ENCODE peak calls at places on chromosome 3, in four cellular contexts. O is HCT116, S is transverse colon, N is psoas muscle. Z is an unnamed sample.

GRCh38 chr3:11476814-11477213 is 166.9 kb downstream of the VGLL4 start:
- DNase-seq in O (no peak), S (no peak), N (no peak), Z (no peak)

GRCh38 chr3:96266395-96267187 is 547.8 kb upstream of the EPHA6 start:
- DNase-seq in O (no peak), S (no peak), N (no peak), Z (no peak)

GRCh38 chr3:39137991-39138803 is 15.2 kb downstream of the CSRNP1 start:
- DNase-seq in O (no peak), S (no peak), N (no peak), Z (no peak)

GRCh38 chr3:41900265-41900664 is 61.6 kb downstream of the ULK4 start:
- DNase-seq in O (no peak), S (no peak), N (no peak), Z (no peak)

GRCh38 chr3:99651561-99651960 is 13.2 kb downstream of the COL8A1 start:
- DNase-seq in O (no peak), S (peak; percentile 23), N (no peak), Z (no peak)

GRCh38 chr3:132180337-132180791 is 136.8 kb upstream of the ACP3 start:
- DNase-seq in O (peak; percentile 34), S (no peak), N (no peak), Z (peak; percentile 16)

GRCh38 chr3:195106418-195106906 is 164.5 kb downstream of the XXYLT1 start:
- DNase-seq in O (no peak), S (peak; percentile 65), N (peak; percentile 84), Z (peak; percentile 66)

GRCh38 chr3:133040696-133041523 is 2.7 kb downstream of the TMEM108 start:
- DNase-seq in O (peak; percentile 51), S (peak; percentile 61), N (peak; percentile 81), Z (peak; percentile 23)

GRCh38 chr3:105315157-105315556 is 51.6 kb upstream of the ALCAM start:
- DNase-seq in O (no peak), S (no peak), N (no peak), Z (no peak)

GRCh38 chr3:87167634-87168456 is 59.3 kb upstream of the CHMP2B start:
- DNase-seq in O (peak; percentile 46), S (no peak), N (no peak), Z (peak; percentile 44)

GRCh38 chr3:4977001-4977888 is 2.0 kb upstream of the BHLHE40 start:
- DNase-seq in O (no peak), S (peak; percentile 79), N (peak; percentile 92), Z (peak; percentile 48)

GRCh38 chr3:177228601-177229190 is 31.4 kb upstream of the TBL1XR1 start:
- DNase-seq in O (no peak), S (no peak), N (no peak), Z (no peak)

GRCh38 chr3:154972951-154973350 is 107.2 kb upstream of the MME start:
- DNase-seq in O (no peak), S (no peak), N (no peak), Z (no peak)

GRCh38 chr3:49781415-49782199 is 4.7 kb downstream of the IP6K1 start:
- DNase-seq in O (no peak), S (no peak), N (no peak), Z (no peak)

GRCh38 chr3:127699098-127699945 is 26.6 kb downstream of the ABTB1 start:
- DNase-seq in O (no peak), S (no peak), N (peak; percentile 24), Z (no peak)

GRCh38 chr3:121769246-121769645 is 19.7 kb upstream of the GOLGB1 start:
- DNase-seq in O (no peak), S (no peak), N (no peak), Z (no peak)

GRCh38 chr3:16761576-16761975 is 123.2 kb upstream of the PLCL2 start:
- DNase-seq in O (no peak), S (no peak), N (no peak), Z (no peak)

GRCh38 chr3:112007641-112008040 is 8.9 kb downstream of the TAGLN3 start:
- DNase-seq in O (no peak), S (no peak), N (no peak), Z (no peak)

GRCh38 chr3:56758539-56758981 is 43.2 kb downstream of the ARHGEF3 start:
- DNase-seq in O (peak; percentile 66), S (no peak), N (no peak), Z (peak; percentile 27)

GRCh38 chr3:62371735-62372591 is 1.4 kb downstream of the FEZF2 start:
- DNase-seq in O (no peak), S (no peak), N (peak; percentile 48), Z (no peak)

GRCh38 chr3:98343647-98344507 is 9.8 kb upstream of the OR5K4 start:
- DNase-seq in O (peak; percentile 29), S (peak; percentile 9), N (no peak), Z (no peak)

GRCh38 chr3:151592287-151592686 is 131.4 kb upstream of the IGSF10 start:
- DNase-seq in O (no peak), S (no peak), N (no peak), Z (no peak)

GRCh38 chr3:42802876-42803799 is 1.2 kb downstream of the HIGD1A start:
- DNase-seq in O (no peak), S (no peak), N (no peak), Z (no peak)

GRCh38 chr3:50516048-50516871 is 12.8 kb upstream of the CACNA2D2 start:
- DNase-seq in O (no peak), S (peak; percentile 22), N (peak; percentile 79), Z (no peak)

GRCh38 chr3:27596334-27596841 is 112.2 kb upstream of the SLC4A7 start:
- DNase-seq in O (no peak), S (no peak), N (no peak), Z (no peak)

GRCh38 chr3:115386347-115386746 is 237.0 kb upstream of the GAP43 start:
- DNase-seq in O (no peak), S (no peak), N (no peak), Z (no peak)

GRCh38 chr3:10744098-10744465 is 71.9 kb upstream of the SLC6A11 start:
- DNase-seq in O (peak; percentile 23), S (no peak), N (no peak), Z (no peak)

GRCh38 chr3:135238866-135239434 is 443.9 kb downstream of the EPHB1 start:
- DNase-seq in O (no peak), S (no peak), N (no peak), Z (no peak)

GRCh38 chr3:155007729-155008128 is 72.4 kb upstream of the MME start:
- DNase-seq in O (no peak), S (no peak), N (no peak), Z (no peak)

GRCh38 chr3:57079221-57079831 is 18.9 kb downstream of the SPATA12 start:
- DNase-seq in O (no peak), S (peak; percentile 48), N (no peak), Z (no peak)

GRCh38 chr3:143267984-143268383 is 148.4 kb downstream of the CHST2 start:
- DNase-seq in O (no peak), S (no peak), N (no peak), Z (no peak)

GRCh38 chr3:119643528-119643927 is 16.9 kb downstream of the POPDC2 start:
- DNase-seq in O (peak; percentile 41), S (no peak), N (no peak), Z (no peak)

GRCh38 chr3:48015451-48016182 is 599 bp downstream of the MAP4 start:
- DNase-seq in O (no peak), S (no peak), N (no peak), Z (no peak)

GRCh38 chr3:48014358-48014757 is 1.9 kb downstream of the MAP4 start:
- DNase-seq in O (no peak), S (no peak), N (no peak), Z (no peak)

GRCh38 chr3:48012659-48013058 is 3.6 kb downstream of the MAP4 start:
- DNase-seq in O (no peak), S (no peak), N (no peak), Z (no peak)

GRCh38 chr3:48011771-48012170 is 4.4 kb downstream of the MAP4 start:
- DNase-seq in O (no peak), S (no peak), N (no peak), Z (no peak)

DNA sequence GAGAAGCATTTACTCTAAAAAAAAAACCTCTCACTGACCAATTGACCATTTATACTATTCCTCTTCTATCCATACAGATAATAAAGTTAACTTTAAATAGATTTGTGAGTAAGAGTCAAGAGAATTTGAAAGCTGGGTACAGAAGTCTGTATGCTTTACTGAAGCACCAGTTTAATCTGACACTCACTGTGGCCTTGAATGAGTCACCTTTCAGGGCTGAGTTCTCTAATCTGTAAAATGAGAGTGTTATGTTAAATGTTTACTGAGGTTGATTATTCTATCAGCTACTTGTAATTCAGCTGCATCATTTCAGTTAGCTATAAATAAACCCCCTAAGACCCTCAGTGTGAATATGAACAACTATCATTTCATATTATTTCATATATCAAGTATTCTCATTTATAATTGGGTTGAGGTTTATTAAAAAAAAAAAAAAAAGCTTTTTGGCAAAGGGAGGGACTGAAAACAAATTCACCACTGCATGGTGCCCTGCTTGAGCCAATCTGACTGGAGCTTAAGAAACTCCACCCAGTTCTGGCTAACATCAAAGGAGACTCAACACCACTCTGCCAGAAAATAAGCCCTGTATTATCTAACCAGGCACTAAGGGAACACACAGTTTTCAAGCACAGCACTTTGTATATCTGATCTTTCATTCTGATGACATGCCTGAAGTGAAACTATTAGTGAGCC is 2.8 kb downstream of the MAP4 start:
- DNase-seq in O (peak; percentile 38), S (no peak), N (no peak), Z (no peak)
- H3K4me1 ChIP-seq in O (peaks cover 36% of the 10 kb centered on the region), S (peaks cover 41% of the 10 kb centered on the region), N (peaks cover 63% of the 10 kb centered on the region), Z (peaks cover 6% of the 10 kb centered on the region)

GRCh38 chr3:58667704-58668103 is 1.1 kb upstream of the FAM3D start:
- DNase-seq in O (no peak), S (no peak), N (no peak), Z (no peak)
- H3K4me1 ChIP-seq in O (no peaks in the 10 kb centered on the region), S (peaks cover 64% of the 10 kb centered on the region), N (no peaks in the 10 kb centered on the region), Z (no peaks in the 10 kb centered on the region)

DNA sequence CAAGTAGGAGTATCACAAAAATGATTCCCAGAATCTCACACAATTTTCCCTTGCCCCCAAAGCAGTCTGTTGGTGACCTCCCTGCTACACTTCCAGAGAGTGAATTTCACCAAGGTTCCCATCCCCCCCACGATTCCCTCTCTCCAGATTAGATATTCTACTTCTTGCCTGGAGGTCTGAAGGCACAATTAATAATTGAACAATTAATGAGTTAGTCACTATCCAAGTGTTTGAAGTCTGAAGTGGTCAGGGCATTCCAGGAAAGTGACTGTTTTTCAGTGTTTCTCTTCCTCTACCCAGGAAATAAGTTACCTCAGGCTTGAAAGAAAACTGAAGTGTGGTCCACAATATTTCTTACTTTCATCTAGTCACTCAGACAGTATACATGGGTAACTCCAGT is 2.5 kb upstream of the TM4SF4 start:
- DNase-seq in O (no peak), S (no peak), N (no peak), Z (no peak)
- H3K4me1 ChIP-seq in O (peaks cover 3% of the 10 kb centered on the region), S (peaks cover 14% of the 10 kb centered on the region), N (peaks cover 30% of the 10 kb centered on the region), Z (no peaks in the 10 kb centered on the region)

DNA sequence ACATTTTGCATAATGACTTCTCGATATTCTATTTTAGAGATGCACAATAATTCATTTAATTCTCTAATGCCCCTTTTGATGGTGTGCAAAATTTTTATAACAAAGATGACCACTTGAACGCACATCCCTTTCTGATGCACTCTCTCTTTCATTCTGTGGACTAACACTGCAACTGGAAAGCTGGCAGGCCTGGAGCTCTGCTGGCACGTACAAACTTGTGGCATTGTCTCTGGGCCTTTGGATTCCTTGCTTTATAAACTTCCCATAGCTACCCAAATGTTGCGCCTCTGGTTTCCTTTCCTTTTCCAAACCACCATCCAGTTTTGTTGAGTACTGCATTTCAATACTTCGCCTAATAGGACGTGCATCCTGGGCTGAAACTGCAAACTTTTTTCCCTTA is 194.5 kb upstream of the CFAP20DC start:
- DNase-seq in O (no peak), S (no peak), N (no peak), Z (no peak)
- H3K4me1 ChIP-seq in O (no peaks in the 10 kb centered on the region), S (no peaks in the 10 kb centered on the region), N (no peaks in the 10 kb centered on the region), Z (no peaks in the 10 kb centered on the region)

GRCh38 chr3:46561951-46562350 is 4.2 kb downstream of the LRRC2 start:
- DNase-seq in O (no peak), S (no peak), N (no peak), Z (no peak)
- H3K4me1 ChIP-seq in O (peaks cover 3% of the 10 kb centered on the region), S (peaks cover 6% of the 10 kb centered on the region), N (peaks cover 59% of the 10 kb centered on the region), Z (peaks cover 16% of the 10 kb centered on the region)

Z was measured in naive thymus-derived CD4-positive, alpha-beta T cell.